ENCODE peak calls at places on chromosome 1, in ten cellular contexts. K, L, F, Y, U, I, Q, T, S and M are unnamed samples.

GRCh38 chr1:29197590-29197924 is 15.9 kb upstream of the SRSF4 start:
- DNase-seq in K (peak; percentile 58), L (peak; percentile 59), F (no peak), Y (no peak), U (peak; percentile 57), I (no peak), Q (peak; percentile 54), T (peak; percentile 50), S (no peak), M (peak; percentile 70)

GRCh38 chr1:60813051-60813450 is 269.3 kb upstream of the NFIA start:
- DNase-seq in K (no peak), L (peak; percentile 5), F (no peak), Y (no peak), U (peak; percentile 19), I (no peak), Q (peak; percentile 19), T (peak; percentile 67), S (no peak), M (peak; percentile 17)

GRCh38 chr1:48109390-48110009 is 112.3 kb upstream of the TRABD2B start:
- DNase-seq in K (peak; percentile 70), L (peak; percentile 62), F (no peak), Y (no peak), U (peak; percentile 76), I (peak; percentile 73), Q (peak; percentile 75), T (peak; percentile 61), S (no peak), M (peak; percentile 87)

GRCh38 chr1:225631041-225631663 is 21.8 kb downstream of the ENAH start:
- DNase-seq in K (peak; percentile 53), L (peak; percentile 40), F (no peak), Y (no peak), U (peak; percentile 36), I (no peak), Q (no peak), T (peak; percentile 63), S (no peak), M (no peak)

GRCh38 chr1:226825037-226825745 is 45.2 kb upstream of the PSEN2 start:
- DNase-seq in K (no peak), L (no peak), F (peak; percentile 57), Y (no peak), U (no peak), I (no peak), Q (no peak), T (no peak), S (no peak), M (no peak)

GRCh38 chr1:93552751-93553455 is 105.0 kb downstream of the FNBP1L start:
- DNase-seq in K (peak; percentile 74), L (peak; percentile 64), F (no peak), Y (no peak), U (peak; percentile 85), I (no peak), Q (peak; percentile 23), T (peak; percentile 89), S (no peak), M (peak; percentile 85)

GRCh38 chr1:98792123-98792522 is 130.6 kb downstream of the SNX7 start:
- DNase-seq in K (peak; percentile 5), L (no peak), F (no peak), Y (no peak), U (peak; percentile 3), I (no peak), Q (no peak), T (peak; percentile 4), S (no peak), M (peak; percentile 30)

GRCh38 chr1:37776946-37777516 is 12.1 kb upstream of the EPHA10 start:
- DNase-seq in K (no peak), L (no peak), F (no peak), Y (no peak), U (no peak), I (no peak), Q (no peak), T (no peak), S (no peak), M (no peak)

GRCh38 chr1:97396463-97396862 is 524.4 kb downstream of the DPYD start:
- DNase-seq in K (no peak), L (peak; percentile 32), F (no peak), Y (no peak), U (no peak), I (no peak), Q (no peak), T (peak; percentile 26), S (no peak), M (no peak)

GRCh38 chr1:165575700-165576099 is 31.9 kb downstream of the LRRC52 start:
- DNase-seq in K (no peak), L (no peak), F (no peak), Y (no peak), U (no peak), I (no peak), Q (no peak), T (no peak), S (no peak), M (no peak)

GRCh38 chr1:165570078-165570477 is 26.3 kb downstream of the LRRC52 start:
- DNase-seq in K (no peak), L (no peak), F (no peak), Y (no peak), U (no peak), I (no peak), Q (no peak), T (no peak), S (peak; percentile 81), M (no peak)

GRCh38 chr1:165577707-165578106 is 33.9 kb downstream of the LRRC52 start:
- DNase-seq in K (no peak), L (no peak), F (no peak), Y (no peak), U (no peak), I (no peak), Q (no peak), T (no peak), S (no peak), M (no peak)

GRCh38 chr1:165574295-165574694 is 30.5 kb downstream of the LRRC52 start:
- DNase-seq in K (no peak), L (no peak), F (no peak), Y (no peak), U (no peak), I (no peak), Q (no peak), T (no peak), S (no peak), M (no peak)

GRCh38 chr1:165573787-165574186 is 30.0 kb downstream of the LRRC52 start:
- DNase-seq in K (no peak), L (no peak), F (no peak), Y (no peak), U (no peak), I (no peak), Q (no peak), T (no peak), S (peak; percentile 37), M (no peak)
- TF ChIP-seq CTCF in K (no peak), L (no peak), F (no peak), Y (no peak), U (no peak), I (no peak), Q (no peak), T (no peak), S (no peak), M (no peak)

GRCh38 chr1:15972409-15972808 is 3.5 kb downstream of the ZBTB17 start:
- DNase-seq in K (no peak), L (no peak), F (no peak), Y (no peak), U (no peak), I (no peak), Q (no peak), T (no peak), S (no peak), M (no peak)
- H3K4me3 ChIP-seq in K (no peak overlapping the region), L (no peak overlapping the region), F (no peak overlapping the region), Y (no peak overlapping the region), U (no peak overlapping the region), I (no peak overlapping the region), Q (no peak overlapping the region), T (no peak overlapping the region), S (no peak overlapping the region), M (no peak overlapping the region)

GRCh38 chr1:67274623-67275325 is 32.9 kb upstream of the IL12RB2 start:
- DNase-seq in K (no peak), L (no peak), F (peak; percentile 3), Y (no peak), U (no peak), I (no peak), Q (no peak), T (no peak), S (no peak), M (no peak)

GRCh38 chr1:67281246-67281645 is 26.4 kb upstream of the IL12RB2 start:
- DNase-seq in K (no peak), L (no peak), F (no peak), Y (no peak), U (no peak), I (no peak), Q (no peak), T (no peak), S (no peak), M (no peak)

GRCh38 chr1:67285780-67286488 is 21.7 kb upstream of the IL12RB2 start:
- DNase-seq in K (no peak), L (peak; percentile 11), F (peak; percentile 15), Y (no peak), U (no peak), I (no peak), Q (no peak), T (no peak), S (no peak), M (peak; percentile 17)

DNA sequence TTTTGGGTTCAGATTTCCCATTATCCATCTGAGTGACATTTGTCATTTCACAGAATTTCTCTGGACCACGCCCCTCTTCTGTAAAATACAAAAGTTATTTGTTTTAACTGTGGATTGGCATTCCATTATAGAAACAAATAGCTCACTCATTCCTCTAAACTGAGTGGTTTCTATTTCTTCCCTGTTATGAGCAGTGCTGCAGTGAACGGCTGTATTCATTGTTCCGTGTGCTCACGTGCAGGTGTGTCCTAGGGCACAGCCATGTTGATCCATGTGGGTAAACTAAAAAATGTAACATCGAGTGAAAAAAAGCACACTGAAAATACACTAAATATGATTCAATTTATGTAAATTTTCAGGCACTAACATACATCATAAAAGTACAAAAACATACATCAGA is 27.0 kb upstream of the IL12RB2 start:
- DNase-seq in K (no peak), L (no peak), F (no peak), Y (no peak), U (no peak), I (no peak), Q (no peak), T (no peak), S (no peak), M (no peak)
- TF ChIP-seq CTCF in K (no peak), L (no peak), F (no peak), Y (no peak), U (no peak), I (no peak), Q (no peak), T (no peak), S (no peak), M (no peak)

DNA sequence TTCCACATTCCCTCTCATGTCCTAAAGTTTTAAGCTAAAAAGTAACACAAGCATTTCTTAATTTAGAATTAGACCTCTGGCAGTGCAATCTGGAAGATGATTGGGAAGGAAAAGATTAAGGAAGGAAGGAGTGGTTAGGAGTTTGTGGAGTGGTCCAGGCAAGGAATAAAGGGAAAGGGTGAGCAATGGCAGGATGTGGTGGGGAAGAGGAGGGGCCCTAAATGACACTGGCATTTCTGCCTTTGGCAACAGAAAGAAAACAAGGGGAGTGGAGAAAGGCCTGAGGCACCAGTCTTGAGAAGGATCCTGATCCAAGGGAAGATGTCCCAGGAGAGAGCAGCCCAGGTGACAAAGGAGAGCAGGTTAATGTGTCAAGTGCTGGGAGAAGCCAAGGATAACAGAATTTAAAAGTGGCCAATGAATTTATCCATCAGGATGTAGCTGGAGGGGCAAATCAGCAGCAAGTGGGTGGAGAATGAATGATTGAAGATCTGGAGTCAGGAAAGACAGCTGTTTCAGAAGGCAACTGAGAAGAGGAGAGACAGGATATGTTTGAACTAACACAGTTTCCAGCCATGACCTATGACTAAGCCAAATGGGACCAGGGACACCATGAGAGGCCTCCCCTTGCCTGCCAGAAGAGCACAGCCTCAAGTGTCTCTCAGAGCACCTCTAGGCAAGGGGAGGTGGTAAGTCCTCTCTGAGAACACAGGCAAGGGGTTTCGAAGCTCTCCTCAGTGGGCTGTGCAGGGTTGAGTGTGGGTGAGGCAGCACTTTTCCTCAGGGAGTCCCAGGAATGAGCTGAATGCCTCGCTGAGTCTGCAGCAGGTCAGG is 20.9 kb upstream of the LY9 start:
- DNase-seq in K (no peak), L (no peak), F (no peak), Y (no peak), U (no peak), I (no peak), Q (no peak), T (no peak), S (peak; percentile 68), M (no peak)
- H3K4me3 ChIP-seq in K (no peak overlapping the region), L (no peak overlapping the region), F (no peak overlapping the region), Y (no peak overlapping the region), U (no peak overlapping the region), I (no peak overlapping the region), Q (no peak overlapping the region), T (no peak overlapping the region), S (no peak overlapping the region), M (no peak overlapping the region)